ENCODE peak calls at places on chromosomes 7 and 10, in eight cellular contexts. Y is tibial artery, Z is brain microvascular endothelial cell, U is upper lobe of right lung, O is left ventricle myocardium inferior, S is caudate nucleus, A is adrenal gland, E is GM23338. G is an unnamed sample.

GRCh38 chr7:73512018-73512780 is 9.9 kb downstream of the BAZ1B start:
- DNase-seq in A (no peak), S (no peak), Z (peak), O (no peak), U (no peak), Y (no peak), E (no peak), G (no peak)

GRCh38 chr7:158325530-158326381 is 261.9 kb downstream of the PTPRN2 start:
- DNase-seq in A (peak), U (no peak), S (no peak), O (no peak), Z (peak), E (peak), Y (no peak), G (peak)

GRCh38 chr10:85045046-85045445 is 716.7 kb downstream of the CCSER2 start:
- DNase-seq in Y (no peak), O (no peak), Z (no peak), E (no peak), A (no peak), U (no peak), S (peak), G (no peak)

GRCh38 chr7:19619122-19619521 is 89.7 kb downstream of the POLR1F start:
- DNase-seq in Z (no peak), A (no peak), Y (no peak), S (no peak), U (no peak), O (no peak), E (no peak), G (no peak)

GRCh38 chr7:1430056-1430845 is 29.0 kb downstream of the MICALL2 start:
- DNase-seq in S (no peak), Z (no peak), O (no peak), A (no peak), Y (no peak), U (no peak), E (no peak), G (no peak)

GRCh38 chr10:46234026-46234425 is 52.8 kb upstream of the ANTXRL start:
- DNase-seq in Z (no peak), O (no peak), A (no peak), Y (no peak), S (no peak), E (no peak), U (peak), G (no peak)

GRCh38 chr10:45417746-45418145 is 43.7 kb downstream of the ALOX5 start:
- DNase-seq in S (no peak), A (no peak), O (no peak), Y (no peak), U (peak), E (no peak), Z (no peak), G (no peak)

GRCh38 chr7:41579961-41580935 is 122.6 kb downstream of the INHBA start:
- DNase-seq in Y (no peak), Z (peak), S (no peak), U (no peak), A (no peak), O (no peak), E (no peak), G (no peak)

GRCh38 chr7:77235280-77235679 is 35.7 kb upstream of the FGL2 start:
- DNase-seq in Y (no peak), S (no peak), A (no peak), Z (peak), O (no peak), U (no peak), E (no peak), G (no peak)

GRCh38 chr7:123658023-123658422 is 2.4 kb downstream of the LMOD2 start:
- DNase-seq in E (no peak), A (no peak), Z (no peak), U (no peak), S (no peak), O (no peak), Y (no peak), G (no peak)

GRCh38 chr7:135508853-135509588 is 881 bp downstream of the CNOT4 start:
- DNase-seq in A (peak), Y (no peak), E (peak), U (no peak), Z (peak), O (no peak), S (no peak), G (no peak)

GRCh38 chr10:113026679-113027078 is 76.6 kb downstream of the TCF7L2 start:
- DNase-seq in Y (no peak), Z (no peak), U (no peak), E (no peak), O (no peak), S (no peak), A (no peak), G (no peak)

GRCh38 chr10:30736685-30737232 is 107.2 kb upstream of the LYZL2 start:
- DNase-seq in S (no peak), Y (peak), Z (peak), O (no peak), A (peak), E (no peak), U (no peak), G (no peak)

GRCh38 chr10:63260860-63261251 is 127.7 kb downstream of the NRBF2 start:
- DNase-seq in A (no peak), E (no peak), S (no peak), O (no peak), Y (no peak), U (no peak), Z (no peak), G (no peak)

GRCh38 chr10:49001861-49002675 is 62.4 kb upstream of the LRRC18 start:
- DNase-seq in A (peak), Z (no peak), S (no peak), E (no peak), U (no peak), O (peak), Y (peak), G (no peak)

GRCh38 chr10:7932301-7933036 is 114.2 kb downstream of the TAF3 start:
- DNase-seq in Y (no peak), Z (no peak), E (no peak), A (no peak), O (no peak), S (no peak), U (no peak), G (no peak)
- H3K27ac ChIP-seq in Y (no peak), Z (no peak), E (no peak), A (no peak), O (no peak), S (no peak), U (no peak), G (no peak)

GRCh38 chr7:156944876-156945275 is 4.6 kb upstream of the NOM1 start:
- DNase-seq in A (no peak), Z (no peak), Y (no peak), S (no peak), E (peak), O (no peak), U (no peak), G (no peak)
- H3K27ac ChIP-seq in A (no peak), Z (no peak), Y (no peak), S (no peak), E (no peak), O (no peak), U (no peak), G (no peak)

GRCh38 chr10:73998623-73999622 is 1.0 kb downstream of the VCL start:
- DNase-seq in Z (peak), O (peak), E (peak), S (no peak), Y (peak), U (peak), A (peak), G (no peak)
- H3K27ac ChIP-seq in Z (peak), O (peak), E (peak), S (peak), Y (peak), U (peak), A (peak), G (peak)

DNA sequence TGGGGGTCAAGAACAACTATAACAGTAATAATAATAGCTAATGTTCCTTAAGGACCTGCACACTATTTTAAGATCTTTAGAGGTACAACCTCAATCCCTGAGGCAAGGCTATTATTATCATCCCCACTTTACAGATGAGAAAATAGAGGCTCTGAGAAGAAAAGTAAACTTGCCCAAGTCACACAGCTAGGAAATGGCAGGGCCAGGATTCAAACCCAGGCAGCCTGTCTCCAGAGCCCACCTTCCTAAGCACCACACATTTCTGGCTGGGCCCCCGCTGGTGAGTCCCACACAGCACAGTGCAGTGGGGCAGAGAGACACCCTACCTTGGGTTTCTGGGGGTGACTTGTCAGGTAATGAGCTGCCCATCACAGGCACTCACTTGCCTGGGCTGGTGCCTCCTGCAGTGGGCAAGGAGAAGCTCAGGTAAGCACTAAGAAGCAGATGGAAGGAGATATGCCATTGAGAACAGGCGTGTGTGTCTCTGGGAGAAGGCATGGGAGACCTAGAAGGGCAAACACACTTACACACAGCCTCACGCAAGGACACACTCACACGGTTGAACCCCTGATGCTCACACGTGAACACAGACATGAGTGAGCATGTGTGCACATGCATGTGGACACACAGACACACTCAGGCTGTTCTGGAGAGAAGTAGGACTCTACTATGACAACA is 104.4 kb upstream of the ZMIZ1 start:
- DNase-seq in Z (no peak), A (no peak), O (no peak), S (no peak), Y (no peak), E (no peak), U (no peak), G (no peak)
- H3K27ac ChIP-seq in Z (no peak), A (no peak), O (peak), S (peak), Y (no peak), E (no peak), U (no peak), G (peak)

GRCh38 chr7:29270979-29271658 is 76.5 kb downstream of the CHN2 start:
- DNase-seq in E (no peak), U (no peak), S (no peak), A (peak), Z (peak), O (no peak), Y (no peak), G (no peak)

GRCh38 chr7:29265208-29265923 is 70.8 kb downstream of the CHN2 start:
- DNase-seq in U (no peak), A (peak), S (no peak), Y (no peak), O (no peak), Z (peak), E (no peak), G (no peak)

GRCh38 chr7:29270579-29270978 is 76.0 kb downstream of the CHN2 start:
- DNase-seq in U (no peak), S (no peak), O (no peak), E (no peak), A (no peak), Z (peak), Y (no peak), G (no peak)

GRCh38 chr7:29274156-29275017 is 79.8 kb downstream of the CHN2 start:
- DNase-seq in A (peak), Y (no peak), E (no peak), Z (no peak), S (no peak), O (no peak), U (no peak), G (peak)

DNA sequence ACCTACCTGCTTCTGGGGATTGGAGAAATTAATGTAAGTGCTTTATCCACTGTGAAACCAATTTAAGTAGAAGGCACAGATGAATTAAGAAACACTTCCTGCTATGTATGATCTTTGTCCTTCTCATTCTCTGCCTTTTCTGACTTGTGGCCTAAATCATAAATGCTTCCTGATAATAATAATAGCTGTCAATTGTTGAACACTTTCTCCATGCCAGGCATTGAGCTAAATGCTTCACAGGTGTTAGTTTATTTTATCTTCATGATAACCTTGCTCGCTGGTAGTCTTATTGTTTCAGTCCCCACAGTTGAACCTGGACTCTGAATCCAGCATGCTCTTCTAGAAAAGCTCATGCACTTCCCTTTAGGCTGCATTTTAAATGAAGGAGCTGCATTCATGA is 75.4 kb downstream of the CHN2 start:
- DNase-seq in E (no peak), Y (no peak), Z (no peak), O (no peak), A (no peak), U (no peak), S (no peak), G (no peak)
- H3K27ac ChIP-seq in E (no peak), Y (no peak), Z (no peak), O (no peak), A (no peak), U (no peak), S (no peak), G (no peak)

GRCh38 chr7:81865754-81866153 is 95.9 kb upstream of the HGF start:
- DNase-seq in Y (no peak), A (no peak), E (no peak), S (no peak), U (no peak), O (no peak), Z (no peak), G (no peak)
- H3K27ac ChIP-seq in Y (no peak), A (no peak), E (no peak), S (no peak), U (no peak), O (no peak), Z (no peak), G (no peak)

DNA sequence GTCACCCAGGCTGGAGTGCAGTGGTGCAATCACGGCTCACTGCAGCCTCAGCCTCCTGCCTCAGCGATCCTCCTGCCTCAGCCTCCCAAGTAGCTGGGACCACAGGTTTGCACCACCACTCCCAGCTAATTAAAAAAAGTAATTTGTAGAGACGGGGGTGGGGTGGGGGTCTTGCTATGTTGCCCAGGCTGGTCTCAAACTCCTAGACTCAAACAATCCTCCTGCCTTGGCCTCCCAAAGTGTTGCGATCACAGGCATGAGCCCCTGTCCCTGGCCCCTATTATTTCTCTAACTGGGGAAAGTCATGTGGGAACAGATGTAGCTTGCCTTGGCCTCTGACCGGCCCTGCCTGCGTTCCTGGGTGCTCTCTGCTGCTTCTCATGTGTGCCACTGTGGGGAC is 178.7 kb downstream of the RNF216 start:
- DNase-seq in S (no peak), O (no peak), Z (no peak), Y (no peak), A (no peak), E (no peak), U (no peak), G (no peak)
- H3K27ac ChIP-seq in S (no peak), O (no peak), Z (no peak), Y (no peak), A (no peak), E (no peak), U (no peak), G (no peak)

GRCh38 chr10:77873558-77874380 is 52.8 kb downstream of the DLG5 start:
- DNase-seq in Z (peak), E (no peak), U (peak), Y (no peak), O (no peak), A (peak), S (no peak), G (peak)
- H3K27ac ChIP-seq in Z (no peak), E (no peak), U (peak), Y (peak), O (no peak), A (peak), S (peak), G (peak)

GRCh38 chr10:26729395-26729794 is 31.9 kb downstream of the PDSS1 start:
- DNase-seq in Y (no peak), A (no peak), U (no peak), S (no peak), Z (no peak), O (no peak), E (no peak), G (no peak)
- H3K27ac ChIP-seq in Y (no peak), A (no peak), U (no peak), S (no peak), Z (no peak), O (no peak), E (no peak), G (no peak)

GRCh38 chr7:101939136-101939695 is 121.8 kb downstream of the CUX1 start:
- DNase-seq in S (no peak), E (no peak), Y (no peak), U (peak), O (no peak), Z (no peak), A (no peak), G (no peak)
- H3K27ac ChIP-seq in S (no peak), E (no peak), Y (no peak), U (no peak), O (peak), Z (no peak), A (no peak), G (no peak)

G was measured in substantia nigra.